ENCODE peak calls at places on chromosomes 5 and 9, in seven cellular contexts. One of them, this sample, is unnamed.

GRCh38 chr9:133238272-133238850 is 29.3 kb upstream of the OBP2B start:
- DNase-seq in endothelial cell: peak; percentile 86
- DNase-seq in stimulated activated CD4-positive, alpha-beta T cell treated with anti-CD3 and anti-CD28 coated beads, TNF-alpha, amount 100 ng/mL, for 1 hour: peak; percentile 7
- DNase-seq in WTC11: peak; percentile 99
- DNase-seq in DMS79 treated with DMSO at 0.1 percent for 48 hours: no peak
- DNase-seq in H7: peak; percentile 100
- DNase-seq in germinal center: peak; percentile 74
- DNase-seq in this sample: peak; percentile 100

GRCh38 chr9:136297766-136298735 is 5.8 kb downstream of the CCDC187 start:
- DNase-seq in WTC11: no peak
- DNase-seq in germinal center: no peak
- DNase-seq in stimulated activated CD4-positive, alpha-beta T cell treated with anti-CD3 and anti-CD28 coated beads, TNF-alpha, amount 100 ng/mL, for 1 hour: no peak
- DNase-seq in H7: no peak
- DNase-seq in DMS79 treated with DMSO at 0.1 percent for 48 hours: no peak
- DNase-seq in endothelial cell: no peak
- DNase-seq in this sample: peak; percentile 43

GRCh38 chr5:157994271-157994691 is 135.3 kb upstream of the CLINT1 start:
- DNase-seq in WTC11: no peak
- DNase-seq in H7: no peak
- DNase-seq in DMS79 treated with DMSO at 0.1 percent for 48 hours: no peak
- DNase-seq in stimulated activated CD4-positive, alpha-beta T cell treated with anti-CD3 and anti-CD28 coated beads, TNF-alpha, amount 100 ng/mL, for 1 hour: no peak
- DNase-seq in germinal center: no peak
- DNase-seq in endothelial cell: no peak
- DNase-seq in this sample: no peak

GRCh38 chr5:27906911-27907590 is 868.7 kb upstream of the CDH9 start:
- DNase-seq in germinal center: no peak
- DNase-seq in WTC11: no peak
- DNase-seq in stimulated activated CD4-positive, alpha-beta T cell treated with anti-CD3 and anti-CD28 coated beads, TNF-alpha, amount 100 ng/mL, for 1 hour: no peak
- DNase-seq in H7: no peak
- DNase-seq in DMS79 treated with DMSO at 0.1 percent for 48 hours: no peak
- DNase-seq in endothelial cell: no peak
- DNase-seq in this sample: no peak

GRCh38 chr5:33114361-33114760 is 326.4 kb upstream of the TARS1 start:
- DNase-seq in H7: no peak
- DNase-seq in germinal center: no peak
- DNase-seq in endothelial cell: no peak
- DNase-seq in WTC11: no peak
- DNase-seq in DMS79 treated with DMSO at 0.1 percent for 48 hours: no peak
- DNase-seq in stimulated activated CD4-positive, alpha-beta T cell treated with anti-CD3 and anti-CD28 coated beads, TNF-alpha, amount 100 ng/mL, for 1 hour: no peak
- DNase-seq in this sample: no peak

GRCh38 chr9:136629001-136629878 is 33.5 kb upstream of the EGFL7 start:
- DNase-seq in stimulated activated CD4-positive, alpha-beta T cell treated with anti-CD3 and anti-CD28 coated beads, TNF-alpha, amount 100 ng/mL, for 1 hour: no peak
- DNase-seq in WTC11: no peak
- DNase-seq in H7: no peak
- DNase-seq in endothelial cell: no peak
- DNase-seq in DMS79 treated with DMSO at 0.1 percent for 48 hours: no peak
- DNase-seq in germinal center: no peak
- DNase-seq in this sample: peak; percentile 50

GRCh38 chr5:149799119-149799623 is 69.1 kb downstream of the PPARGC1B start:
- DNase-seq in H7: no peak
- DNase-seq in endothelial cell: no peak
- DNase-seq in stimulated activated CD4-positive, alpha-beta T cell treated with anti-CD3 and anti-CD28 coated beads, TNF-alpha, amount 100 ng/mL, for 1 hour: no peak
- DNase-seq in WTC11: no peak
- DNase-seq in DMS79 treated with DMSO at 0.1 percent for 48 hours: peak; percentile 7
- DNase-seq in germinal center: no peak
- DNase-seq in this sample: no peak

GRCh38 chr5:78638423-78638822 is 10.1 kb downstream of the LHFPL2 start:
- DNase-seq in WTC11: no peak
- DNase-seq in endothelial cell: no peak
- DNase-seq in germinal center: no peak
- DNase-seq in DMS79 treated with DMSO at 0.1 percent for 48 hours: peak; percentile 20
- DNase-seq in stimulated activated CD4-positive, alpha-beta T cell treated with anti-CD3 and anti-CD28 coated beads, TNF-alpha, amount 100 ng/mL, for 1 hour: no peak
- DNase-seq in H7: no peak
- DNase-seq in this sample: no peak

GRCh38 chr5:125961150-125961549 is 462.1 kb upstream of the GRAMD2B start:
- DNase-seq in H7: no peak
- DNase-seq in WTC11: no peak
- DNase-seq in stimulated activated CD4-positive, alpha-beta T cell treated with anti-CD3 and anti-CD28 coated beads, TNF-alpha, amount 100 ng/mL, for 1 hour: no peak
- DNase-seq in DMS79 treated with DMSO at 0.1 percent for 48 hours: no peak
- DNase-seq in endothelial cell: no peak
- DNase-seq in germinal center: no peak
- DNase-seq in this sample: no peak

GRCh38 chr5:139147743-139148079 is 50.5 kb downstream of the SIL1 start:
- DNase-seq in WTC11: no peak
- DNase-seq in germinal center: no peak
- DNase-seq in H7: no peak
- DNase-seq in stimulated activated CD4-positive, alpha-beta T cell treated with anti-CD3 and anti-CD28 coated beads, TNF-alpha, amount 100 ng/mL, for 1 hour: no peak
- DNase-seq in endothelial cell: no peak
- DNase-seq in DMS79 treated with DMSO at 0.1 percent for 48 hours: peak; percentile 46
- DNase-seq in this sample: no peak

GRCh38 chr9:18754537-18754936 is 278.5 kb downstream of the SAXO1 start:
- DNase-seq in germinal center: no peak
- DNase-seq in WTC11: no peak
- DNase-seq in DMS79 treated with DMSO at 0.1 percent for 48 hours: no peak
- DNase-seq in H7: no peak
- DNase-seq in stimulated activated CD4-positive, alpha-beta T cell treated with anti-CD3 and anti-CD28 coated beads, TNF-alpha, amount 100 ng/mL, for 1 hour: no peak
- DNase-seq in endothelial cell: no peak
- DNase-seq in this sample: no peak

GRCh38 chr9:38331141-38331540 is 61.4 kb upstream of the ALDH1B1 start:
- DNase-seq in stimulated activated CD4-positive, alpha-beta T cell treated with anti-CD3 and anti-CD28 coated beads, TNF-alpha, amount 100 ng/mL, for 1 hour: no peak
- DNase-seq in WTC11: no peak
- DNase-seq in DMS79 treated with DMSO at 0.1 percent for 48 hours: no peak
- DNase-seq in H7: no peak
- DNase-seq in germinal center: no peak
- DNase-seq in endothelial cell: no peak
- DNase-seq in this sample: peak; percentile 20

GRCh38 chr5:135921388-135921787 is 25.7 kb upstream of the IL9 start:
- DNase-seq in WTC11: no peak
- DNase-seq in DMS79 treated with DMSO at 0.1 percent for 48 hours: no peak
- DNase-seq in endothelial cell: no peak
- DNase-seq in germinal center: no peak
- DNase-seq in H7: no peak
- DNase-seq in stimulated activated CD4-positive, alpha-beta T cell treated with anti-CD3 and anti-CD28 coated beads, TNF-alpha, amount 100 ng/mL, for 1 hour: no peak
- DNase-seq in this sample: no peak

GRCh38 chr5:170173227-170173626 is 59.6 kb upstream of the C5orf58 start:
- DNase-seq in germinal center: no peak
- DNase-seq in stimulated activated CD4-positive, alpha-beta T cell treated with anti-CD3 and anti-CD28 coated beads, TNF-alpha, amount 100 ng/mL, for 1 hour: no peak
- DNase-seq in DMS79 treated with DMSO at 0.1 percent for 48 hours: no peak
- DNase-seq in WTC11: no peak
- DNase-seq in H7: no peak
- DNase-seq in endothelial cell: no peak
- DNase-seq in this sample: no peak

GRCh38 chr5:39399135-39400036 is 25.4 kb downstream of the DAB2 start:
- DNase-seq in germinal center: no peak
- DNase-seq in stimulated activated CD4-positive, alpha-beta T cell treated with anti-CD3 and anti-CD28 coated beads, TNF-alpha, amount 100 ng/mL, for 1 hour: no peak
- DNase-seq in H7: no peak
- DNase-seq in DMS79 treated with DMSO at 0.1 percent for 48 hours: no peak
- DNase-seq in endothelial cell: no peak
- DNase-seq in WTC11: no peak
- DNase-seq in this sample: no peak

GRCh38 chr5:130277522-130277921 is 373.3 kb downstream of the CHSY3 start:
- DNase-seq in H7: no peak
- DNase-seq in endothelial cell: no peak
- DNase-seq in WTC11: no peak
- DNase-seq in germinal center: no peak
- DNase-seq in DMS79 treated with DMSO at 0.1 percent for 48 hours: no peak
- DNase-seq in stimulated activated CD4-positive, alpha-beta T cell treated with anti-CD3 and anti-CD28 coated beads, TNF-alpha, amount 100 ng/mL, for 1 hour: no peak
- DNase-seq in this sample: no peak

GRCh38 chr5:947626-948471 is 55.2 kb downstream of the TRIP13 start:
- DNase-seq in H7: peak; percentile 65
- DNase-seq in DMS79 treated with DMSO at 0.1 percent for 48 hours: no peak
- DNase-seq in germinal center: no peak
- DNase-seq in WTC11: no peak
- DNase-seq in stimulated activated CD4-positive, alpha-beta T cell treated with anti-CD3 and anti-CD28 coated beads, TNF-alpha, amount 100 ng/mL, for 1 hour: no peak
- DNase-seq in endothelial cell: no peak
- DNase-seq in this sample: no peak

GRCh38 chr9:113913426-113914195 is 37.5 kb downstream of the ZNF618 start:
- DNase-seq in endothelial cell: no peak
- DNase-seq in stimulated activated CD4-positive, alpha-beta T cell treated with anti-CD3 and anti-CD28 coated beads, TNF-alpha, amount 100 ng/mL, for 1 hour: no peak
- DNase-seq in DMS79 treated with DMSO at 0.1 percent for 48 hours: no peak
- DNase-seq in H7: no peak
- DNase-seq in WTC11: no peak
- DNase-seq in germinal center: no peak
- DNase-seq in this sample: no peak

GRCh38 chr5:66967102-66967501 is 229.5 kb downstream of the CD180 start:
- DNase-seq in germinal center: no peak
- DNase-seq in H7: no peak
- DNase-seq in DMS79 treated with DMSO at 0.1 percent for 48 hours: no peak
- DNase-seq in stimulated activated CD4-positive, alpha-beta T cell treated with anti-CD3 and anti-CD28 coated beads, TNF-alpha, amount 100 ng/mL, for 1 hour: no peak
- DNase-seq in WTC11: no peak
- DNase-seq in endothelial cell: no peak
- DNase-seq in this sample: no peak

GRCh38 chr5:128579111-128579510 is 41.1 kb upstream of the FBN2 start:
- DNase-seq in germinal center: no peak
- DNase-seq in endothelial cell: no peak
- DNase-seq in H7: no peak
- DNase-seq in WTC11: no peak
- DNase-seq in DMS79 treated with DMSO at 0.1 percent for 48 hours: no peak
- DNase-seq in stimulated activated CD4-positive, alpha-beta T cell treated with anti-CD3 and anti-CD28 coated beads, TNF-alpha, amount 100 ng/mL, for 1 hour: no peak
- DNase-seq in this sample: no peak

GRCh38 chr5:43141211-43141610 is 20.5 kb downstream of the ZNF131 start:
- DNase-seq in germinal center: no peak
- DNase-seq in endothelial cell: no peak
- DNase-seq in stimulated activated CD4-positive, alpha-beta T cell treated with anti-CD3 and anti-CD28 coated beads, TNF-alpha, amount 100 ng/mL, for 1 hour: no peak
- DNase-seq in DMS79 treated with DMSO at 0.1 percent for 48 hours: no peak
- DNase-seq in WTC11: no peak
- DNase-seq in H7: no peak
- DNase-seq in this sample: no peak

GRCh38 chr5:136031713-136032112 is 2.9 kb downstream of the TGFBI start:
- DNase-seq in WTC11: no peak
- DNase-seq in stimulated activated CD4-positive, alpha-beta T cell treated with anti-CD3 and anti-CD28 coated beads, TNF-alpha, amount 100 ng/mL, for 1 hour: no peak
- DNase-seq in DMS79 treated with DMSO at 0.1 percent for 48 hours: no peak
- DNase-seq in endothelial cell: no peak
- DNase-seq in germinal center: no peak
- DNase-seq in H7: no peak
- DNase-seq in this sample: peak; percentile 23

GRCh38 chr5:122673343-122673742 is 101.5 kb upstream of the SNX2 start:
- DNase-seq in stimulated activated CD4-positive, alpha-beta T cell treated with anti-CD3 and anti-CD28 coated beads, TNF-alpha, amount 100 ng/mL, for 1 hour: no peak
- DNase-seq in endothelial cell: no peak
- DNase-seq in WTC11: no peak
- DNase-seq in germinal center: no peak
- DNase-seq in H7: no peak
- DNase-seq in DMS79 treated with DMSO at 0.1 percent for 48 hours: no peak
- DNase-seq in this sample: no peak

GRCh38 chr5:154603978-154604679 is 126.1 kb upstream of the HAND1 start:
- DNase-seq in germinal center: no peak
- DNase-seq in endothelial cell: no peak
- DNase-seq in H7: peak; percentile 75
- DNase-seq in WTC11: peak; percentile 26
- DNase-seq in DMS79 treated with DMSO at 0.1 percent for 48 hours: peak; percentile 14
- DNase-seq in stimulated activated CD4-positive, alpha-beta T cell treated with anti-CD3 and anti-CD28 coated beads, TNF-alpha, amount 100 ng/mL, for 1 hour: no peak
- DNase-seq in this sample: peak; percentile 76

GRCh38 chr9:95316794-95317118 is 753 bp downstream of the FANCC start:
- DNase-seq in H7: peak; percentile 96
- DNase-seq in WTC11: peak; percentile 90
- DNase-seq in DMS79 treated with DMSO at 0.1 percent for 48 hours: peak; percentile 65
- DNase-seq in stimulated activated CD4-positive, alpha-beta T cell treated with anti-CD3 and anti-CD28 coated beads, TNF-alpha, amount 100 ng/mL, for 1 hour: no peak
- DNase-seq in germinal center: peak; percentile 75
- DNase-seq in endothelial cell: peak; percentile 58
- DNase-seq in this sample: peak; percentile 96

GRCh38 chr9:117296453-117296852 is 118.4 kb downstream of the ASTN2 start:
- DNase-seq in DMS79 treated with DMSO at 0.1 percent for 48 hours: no peak
- DNase-seq in stimulated activated CD4-positive, alpha-beta T cell treated with anti-CD3 and anti-CD28 coated beads, TNF-alpha, amount 100 ng/mL, for 1 hour: no peak
- DNase-seq in endothelial cell: no peak
- DNase-seq in germinal center: no peak
- DNase-seq in WTC11: no peak
- DNase-seq in H7: no peak
- DNase-seq in this sample: no peak

GRCh38 chr5:155402927-155403645 is 389.5 kb downstream of the KIF4B start:
- DNase-seq in DMS79 treated with DMSO at 0.1 percent for 48 hours: peak; percentile 56
- DNase-seq in H7: no peak
- DNase-seq in WTC11: no peak
- DNase-seq in stimulated activated CD4-positive, alpha-beta T cell treated with anti-CD3 and anti-CD28 coated beads, TNF-alpha, amount 100 ng/mL, for 1 hour: no peak
- DNase-seq in germinal center: no peak
- DNase-seq in endothelial cell: no peak
- DNase-seq in this sample: no peak

GRCh38 chr9:96089425-96089824 is 212.6 kb downstream of the HSD17B3 start:
- DNase-seq in endothelial cell: no peak
- DNase-seq in WTC11: no peak
- DNase-seq in DMS79 treated with DMSO at 0.1 percent for 48 hours: no peak
- DNase-seq in H7: no peak
- DNase-seq in germinal center: no peak
- DNase-seq in stimulated activated CD4-positive, alpha-beta T cell treated with anti-CD3 and anti-CD28 coated beads, TNF-alpha, amount 100 ng/mL, for 1 hour: no peak
- DNase-seq in this sample: no peak

GRCh38 chr9:99361827-99362226 is 139.7 kb downstream of the SEC61B start:
- DNase-seq in germinal center: no peak
- DNase-seq in WTC11: peak; percentile 45
- DNase-seq in DMS79 treated with DMSO at 0.1 percent for 48 hours: no peak
- DNase-seq in H7: peak; percentile 76
- DNase-seq in stimulated activated CD4-positive, alpha-beta T cell treated with anti-CD3 and anti-CD28 coated beads, TNF-alpha, amount 100 ng/mL, for 1 hour: no peak
- DNase-seq in endothelial cell: no peak
- DNase-seq in this sample: peak; percentile 67

GRCh38 chr9:88852794-88853193 is 138.5 kb upstream of the S1PR3 start:
- DNase-seq in WTC11: no peak
- DNase-seq in endothelial cell: no peak
- DNase-seq in H7: no peak
- DNase-seq in DMS79 treated with DMSO at 0.1 percent for 48 hours: no peak
- DNase-seq in germinal center: no peak
- DNase-seq in stimulated activated CD4-positive, alpha-beta T cell treated with anti-CD3 and anti-CD28 coated beads, TNF-alpha, amount 100 ng/mL, for 1 hour: no peak
- DNase-seq in this sample: no peak

GRCh38 chr9:70791936-70792335 is 329.5 kb downstream of the TRPM3 start:
- DNase-seq in germinal center: no peak
- DNase-seq in stimulated activated CD4-positive, alpha-beta T cell treated with anti-CD3 and anti-CD28 coated beads, TNF-alpha, amount 100 ng/mL, for 1 hour: no peak
- DNase-seq in WTC11: no peak
- DNase-seq in H7: no peak
- DNase-seq in endothelial cell: no peak
- DNase-seq in DMS79 treated with DMSO at 0.1 percent for 48 hours: no peak
- DNase-seq in this sample: no peak

GRCh38 chr9:30670805-30671562 is 1713.5 kb upstream of the ACO1 start:
- DNase-seq in H7: no peak
- DNase-seq in endothelial cell: no peak
- DNase-seq in germinal center: no peak
- DNase-seq in DMS79 treated with DMSO at 0.1 percent for 48 hours: no peak
- DNase-seq in stimulated activated CD4-positive, alpha-beta T cell treated with anti-CD3 and anti-CD28 coated beads, TNF-alpha, amount 100 ng/mL, for 1 hour: no peak
- DNase-seq in WTC11: no peak
- DNase-seq in this sample: no peak

GRCh38 chr9:112793213-112793810 is 42.8 kb downstream of the SNX30 start:
- DNase-seq in H7: peak; percentile 74
- DNase-seq in stimulated activated CD4-positive, alpha-beta T cell treated with anti-CD3 and anti-CD28 coated beads, TNF-alpha, amount 100 ng/mL, for 1 hour: peak; percentile 77
- DNase-seq in germinal center: peak; percentile 74
- DNase-seq in WTC11: peak; percentile 87
- DNase-seq in endothelial cell: peak; percentile 79
- DNase-seq in DMS79 treated with DMSO at 0.1 percent for 48 hours: no peak
- DNase-seq in this sample: peak; percentile 94

GRCh38 chr9:77960356-77961153 is 71.1 kb downstream of the GNAQ start:
- DNase-seq in germinal center: no peak
- DNase-seq in stimulated activated CD4-positive, alpha-beta T cell treated with anti-CD3 and anti-CD28 coated beads, TNF-alpha, amount 100 ng/mL, for 1 hour: no peak
- DNase-seq in WTC11: peak; percentile 39
- DNase-seq in H7: no peak
- DNase-seq in DMS79 treated with DMSO at 0.1 percent for 48 hours: no peak
- DNase-seq in endothelial cell: no peak
- DNase-seq in this sample: peak; percentile 76

GRCh38 chr9:121053544-121053943 is 3.5 kb upstream of the C5 start:
- DNase-seq in stimulated activated CD4-positive, alpha-beta T cell treated with anti-CD3 and anti-CD28 coated beads, TNF-alpha, amount 100 ng/mL, for 1 hour: no peak
- DNase-seq in WTC11: no peak
- DNase-seq in germinal center: no peak
- DNase-seq in DMS79 treated with DMSO at 0.1 percent for 48 hours: no peak
- DNase-seq in H7: no peak
- DNase-seq in endothelial cell: no peak
- DNase-seq in this sample: peak; percentile 39

GRCh38 chr5:122756263-122756911 is 18.5 kb upstream of the SNX2 start:
- DNase-seq in H7: no peak
- DNase-seq in endothelial cell: no peak
- DNase-seq in stimulated activated CD4-positive, alpha-beta T cell treated with anti-CD3 and anti-CD28 coated beads, TNF-alpha, amount 100 ng/mL, for 1 hour: no peak
- DNase-seq in germinal center: peak; percentile 8
- DNase-seq in WTC11: no peak
- DNase-seq in DMS79 treated with DMSO at 0.1 percent for 48 hours: no peak
- DNase-seq in this sample: no peak

GRCh38 chr9:124352616-124353015 is 62.6 kb downstream of the PSMB7 start:
- DNase-seq in WTC11: no peak
- DNase-seq in endothelial cell: no peak
- DNase-seq in H7: no peak
- DNase-seq in germinal center: no peak
- DNase-seq in DMS79 treated with DMSO at 0.1 percent for 48 hours: no peak
- DNase-seq in stimulated activated CD4-positive, alpha-beta T cell treated with anti-CD3 and anti-CD28 coated beads, TNF-alpha, amount 100 ng/mL, for 1 hour: no peak
- DNase-seq in this sample: no peak